ENCODE peak calls at places on chromosome 17, in seven cellular contexts. O is heart left ventricle; G is iPS DF 6.9; W is tibial artery; C is CD8-positive, alpha-beta memory T cell; Z is SJSA1; J is cardiac muscle cell. X is an unnamed sample. For H3K4me1, the result is how much of the 10 kb centered on the place peaks cover.

GRCh38 chr17:31171711-31172110 is 76.9 kb downstream of the NF1 start:
- DNase-seq in O (no peak), G (no peak), W (no peak), C (no peak), Z (no peak), J (no peak), X (no peak)

GRCh38 chr17:29251969-29252866 is 5.6 kb downstream of the CRYBA1 start:
- DNase-seq in O (no peak), G (peak), W (no peak), C (no peak), Z (no peak), J (peak), X (no peak)

GRCh38 chr17:17528101-17528500 is 31.9 kb upstream of the RASD1 start:
- DNase-seq in O (no peak), G (no peak), W (no peak), C (no peak), Z (no peak), J (no peak), X (no peak)

GRCh38 chr17:42287305-42288077 is 807 bp upstream of the STAT5A start:
- DNase-seq in O (peak), G (no peak), W (peak), C (peak), Z (peak), J (no peak), X (no peak)

GRCh38 chr17:74116087-74116717 is 87.3 kb upstream of the RPL38 start:
- DNase-seq in O (no peak), G (no peak), W (no peak), C (no peak), Z (no peak), J (no peak), X (no peak)

GRCh38 chr17:28864991-28865849 is 10.4 kb downstream of the ERAL1 start:
- DNase-seq in O (no peak), G (no peak), W (no peak), C (no peak), Z (no peak), J (no peak), X (no peak)

GRCh38 chr17:38703742-38704644 is 1.1 kb upstream of the MLLT6 start:
- DNase-seq in O (peak), G (peak), W (peak), C (peak), Z (no peak), J (peak), X (peak)

GRCh38 chr17:10640475-10640874 is 16.6 kb downstream of the MYH3 start:
- DNase-seq in O (no peak), G (no peak), W (no peak), C (no peak), Z (no peak), J (no peak), X (no peak)

GRCh38 chr17:30188211-30188939 is 47.1 kb downstream of the SLC6A4 start:
- DNase-seq in O (no peak), G (no peak), W (no peak), C (no peak), Z (no peak), J (no peak), X (no peak)

GRCh38 chr17:40532520-40533253 is 31.3 kb upstream of the TNS4 start:
- DNase-seq in O (no peak), G (no peak), W (peak), C (no peak), Z (no peak), J (no peak), X (no peak)

GRCh38 chr17:7929158-7930029 is at the start of gene KCNAB3:
- DNase-seq in O (no peak), G (no peak), W (no peak), C (peak), Z (no peak), J (peak), X (no peak)

GRCh38 chr17:29740017-29740416 is 117.3 kb upstream of the CORO6 start:
- DNase-seq in O (no peak), G (no peak), W (no peak), C (no peak), Z (no peak), J (no peak), X (no peak)

GRCh38 chr17:19341211-19341631 is 21.3 kb downstream of the B9D1 start:
- DNase-seq in O (no peak), G (no peak), W (no peak), C (no peak), Z (no peak), J (no peak), X (no peak)

GRCh38 chr17:28878981-28879380 is 18.6 kb downstream of the FLOT2 start:
- DNase-seq in O (no peak), G (no peak), W (no peak), C (no peak), Z (no peak), J (peak), X (no peak)

GRCh38 chr17:76725580-76726230 is 701 bp downstream of the JMJD6 start:
- DNase-seq in O (peak), G (no peak), W (peak), C (peak), Z (peak), J (peak), X (no peak)

GRCh38 chr17:17269926-17270773 is 10.9 kb downstream of the COPS3 start:
- DNase-seq in O (no peak), G (peak), W (no peak), C (no peak), Z (no peak), J (no peak), X (peak)

GRCh38 chr17:83080641-83081560 is 1.5 kb downstream of the METRNL start:
- DNase-seq in O (no peak), G (no peak), W (no peak), C (peak), Z (no peak), J (peak), X (no peak)

GRCh38 chr17:42744283-42744805 is 496 bp downstream of the EZH1 start:
- DNase-seq in O (peak), G (no peak), W (peak), C (peak), Z (peak), J (peak), X (peak)

GRCh38 chr17:39598635-39599005 is 9.1 kb downstream of the NEUROD2 start:
- DNase-seq in O (no peak), G (no peak), W (no peak), C (no peak), Z (no peak), J (no peak), X (no peak)

GRCh38 chr17:27630607-27631408 is at the start of gene LGALS9:
- DNase-seq in O (no peak), G (no peak), W (no peak), C (no peak), Z (no peak), J (no peak), X (no peak)

GRCh38 chr17:43661699-43662431 is at the start of gene MEOX1:
- DNase-seq in O (peak), G (no peak), W (no peak), C (no peak), Z (no peak), J (peak), X (no peak)

GRCh38 chr17:29102741-29103181 is 59.8 kb downstream of the PIPOX start:
- DNase-seq in O (no peak), G (no peak), W (no peak), C (no peak), Z (no peak), J (no peak), X (no peak)

GRCh38 chr17:44924107-44924544 is 8.8 kb upstream of the GFAP start:
- DNase-seq in O (no peak), G (no peak), W (no peak), C (no peak), Z (no peak), J (no peak), X (no peak)

GRCh38 chr17:42878123-42878880 is 22.3 kb upstream of the G6PC1 start:
- DNase-seq in O (no peak), G (no peak), W (no peak), C (no peak), Z (no peak), J (no peak), X (peak)

GRCh38 chr17:19544366-19544765 is 10.7 kb downstream of the SLC47A1 start:
- DNase-seq in O (no peak), G (no peak), W (no peak), C (no peak), Z (no peak), J (no peak), X (no peak)

GRCh38 chr17:8747731-8748130 is 3.1 kb upstream of the CCDC42 start:
- DNase-seq in O (no peak), G (no peak), W (no peak), C (no peak), Z (no peak), J (no peak), X (no peak)

GRCh38 chr17:32386844-32387243 is 36.9 kb downstream of the ZNF207 start:
- DNase-seq in O (no peak), G (no peak), W (no peak), C (no peak), Z (no peak), J (no peak), X (no peak)

GRCh38 chr17:64491034-64491860 is 5.6 kb downstream of the POLG2 start:
- DNase-seq in O (no peak), G (no peak), W (no peak), C (peak), Z (no peak), J (no peak), X (no peak)

GRCh38 chr17:71453876-71454422 is 666.9 kb upstream of the SOX9 start:
- DNase-seq in O (no peak), G (no peak), W (no peak), C (no peak), Z (no peak), J (no peak), X (no peak)

GRCh38 chr17:8470447-8471047 is 34.9 kb downstream of the NDEL1 start:
- DNase-seq in O (peak), G (no peak), W (no peak), C (no peak), Z (no peak), J (no peak), X (no peak)

GRCh38 chr17:62995377-62995885 is 29.4 kb downstream of the TANC2 start:
- DNase-seq in O (no peak), G (no peak), W (no peak), C (no peak), Z (no peak), J (peak), X (no peak)

GRCh38 chr17:48173191-48173590 is 65.6 kb downstream of the SNX11 start:
- DNase-seq in O (no peak), G (no peak), W (no peak), C (no peak), Z (no peak), J (no peak), X (no peak)

GRCh38 chr17:36934759-36935630 is 2.3 kb upstream of the LHX1 start:
- DNase-seq in O (no peak), G (no peak), W (no peak), C (no peak), Z (no peak), J (peak), X (no peak)

GRCh38 chr17:77096570-77097214 is 44.1 kb upstream of the SEC14L1 start:
- DNase-seq in O (peak), G (no peak), W (peak), C (no peak), Z (no peak), J (peak), X (no peak)

GRCh38 chr17:7613769-7614421 is 802 bp downstream of the FXR2 start:
- DNase-seq in O (no peak), G (no peak), W (no peak), C (no peak), Z (no peak), J (no peak), X (no peak)

GRCh38 chr17:42184717-42185496 is at the start of gene HCRT:
- DNase-seq in O (no peak), G (no peak), W (no peak), C (no peak), Z (no peak), J (no peak), X (no peak)

GRCh38 chr17:73196500-73196899 is 3.6 kb downstream of the COG1 start:
- DNase-seq in O (no peak), G (no peak), W (no peak), C (no peak), Z (peak), J (peak), X (no peak)

GRCh38 chr17:1683489-1683888 is 1.2 kb downstream of the PRPF8 start:
- DNase-seq in O (no peak), G (no peak), W (no peak), C (no peak), Z (no peak), J (no peak), X (no peak)

GRCh38 chr17:77076046-77076882 is 64.5 kb upstream of the SEC14L1 start:
- DNase-seq in O (no peak), G (no peak), W (no peak), C (no peak), Z (no peak), J (no peak), X (no peak)

DNA sequence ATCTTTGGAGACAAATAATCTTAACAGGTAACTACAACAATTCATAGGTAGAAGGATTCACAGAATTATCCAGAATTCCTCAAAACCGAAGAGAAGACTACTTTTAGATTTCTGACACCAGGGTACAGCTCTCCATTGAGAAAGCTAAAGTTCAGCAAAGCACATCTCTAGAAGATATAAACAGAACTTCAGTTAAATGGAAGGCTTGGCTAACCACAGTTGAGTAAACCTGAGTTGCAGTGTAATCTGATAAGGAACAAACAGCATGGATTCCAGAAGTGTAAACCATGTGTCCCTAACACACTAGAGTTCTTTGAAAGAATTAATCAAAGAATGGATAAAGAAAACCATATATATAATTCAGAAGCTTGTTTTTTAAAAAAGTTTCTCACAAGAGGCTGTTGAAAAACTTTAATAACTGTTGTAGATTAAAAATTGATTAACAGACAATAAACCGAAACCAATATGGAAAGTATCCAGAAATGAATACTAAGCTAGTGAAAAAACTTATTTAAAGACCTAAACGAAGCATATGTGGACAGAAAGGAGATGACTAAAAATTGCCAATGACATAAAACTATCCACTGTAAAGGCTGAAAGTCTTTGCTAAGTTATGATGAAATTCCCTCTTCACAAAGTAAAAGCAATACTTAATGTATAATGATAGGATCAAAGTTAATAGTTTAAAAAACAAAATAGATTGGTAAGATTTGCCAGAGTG is 4.3 kb downstream of the RNF43 start:
- DNase-seq in O (no peak), G (no peak), W (no peak), C (no peak), Z (no peak), J (no peak), X (no peak)
- H3K4me1 ChIP-seq in O (under half), G (under half), W (under half), C (under half), Z (under half), J (under half), X (under half)

GRCh38 chr17:80885922-80886582 is 105.6 kb upstream of the CHMP6 start:
- DNase-seq in O (no peak), G (no peak), W (peak), C (no peak), Z (no peak), J (no peak), X (no peak)

GRCh38 chr17:80886641-80887573 is 104.7 kb upstream of the CHMP6 start:
- DNase-seq in O (no peak), G (no peak), W (peak), C (no peak), Z (peak), J (no peak), X (no peak)

GRCh38 chr17:80888276-80889160 is 103.1 kb upstream of the CHMP6 start:
- DNase-seq in O (no peak), G (no peak), W (no peak), C (no peak), Z (no peak), J (no peak), X (no peak)

GRCh38 chr17:80889231-80889896 is 102.3 kb upstream of the CHMP6 start:
- DNase-seq in O (no peak), G (no peak), W (no peak), C (no peak), Z (no peak), J (no peak), X (no peak)

DNA sequence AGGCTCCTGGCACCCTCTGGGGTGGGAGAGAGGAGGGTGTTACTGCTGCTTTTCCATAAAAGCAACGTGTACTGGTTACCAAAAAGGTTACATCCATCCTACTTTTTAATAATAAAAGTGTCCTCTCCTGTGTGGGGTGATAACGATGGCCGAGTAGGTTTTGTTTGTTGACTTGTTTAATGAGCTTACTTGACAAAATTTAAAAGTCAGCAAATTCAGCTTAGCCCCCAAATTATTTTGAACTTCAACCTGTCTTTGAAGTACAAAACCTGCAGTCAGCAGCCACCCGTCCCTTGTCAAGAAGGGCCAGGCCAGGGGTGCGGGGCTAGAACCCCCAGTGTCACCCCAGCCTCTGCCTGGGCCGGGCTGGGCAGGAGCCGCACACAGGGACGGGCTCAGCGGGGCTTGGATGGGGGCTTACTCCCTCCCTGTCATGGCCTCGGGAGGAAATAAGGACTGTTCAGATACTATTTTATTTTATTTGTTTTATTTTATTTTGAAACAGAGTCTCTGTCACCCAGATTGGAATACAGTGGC is 103.9 kb upstream of the CHMP6 start:
- DNase-seq in O (no peak), G (no peak), W (no peak), C (no peak), Z (no peak), J (no peak), X (no peak)
- H3K4me1 ChIP-seq in O (under half), G (under half), W (under half), C (under half), Z (under half), J (under half), X (under half)

GRCh38 chr17:78532311-78532710 is 44.9 kb downstream of the DNAH17 start:
- DNase-seq in O (no peak), G (no peak), W (no peak), C (no peak), Z (no peak), J (no peak), X (no peak)

GRCh38 chr17:78535285-78536197 is 41.7 kb downstream of the DNAH17 start:
- DNase-seq in O (no peak), G (no peak), W (no peak), C (no peak), Z (no peak), J (no peak), X (no peak)

GRCh38 chr17:78534492-78535284 is 42.5 kb downstream of the DNAH17 start:
- DNase-seq in O (no peak), G (no peak), W (no peak), C (no peak), Z (no peak), J (no peak), X (no peak)

GRCh38 chr17:78530675-78531074 is 46.5 kb downstream of the DNAH17 start:
- DNase-seq in O (no peak), G (no peak), W (no peak), C (no peak), Z (no peak), J (no peak), X (no peak)

GRCh38 chr17:78532922-78533640 is 44.1 kb downstream of the DNAH17 start:
- DNase-seq in O (no peak), G (no peak), W (no peak), C (no peak), Z (no peak), J (no peak), X (no peak)
- H3K4me1 ChIP-seq in O (under half), G (under half), W (under half), C (under half), Z (under half), J (under half), X (under half)

GRCh38 chr17:46150216-46150963 is 42.8 kb downstream of the KANSL1 start:
- DNase-seq in O (no peak), G (no peak), W (no peak), C (no peak), Z (no peak), J (no peak), X (no peak)
- H3K4me1 ChIP-seq in O (under half), G (under half), W (half or more), C (half or more), Z (under half), J (half or more), X (under half)

X was measured in NT2/D1.